ENCODE peak calls at places on chromosomes 1 and 21, in five cellular contexts. B is CD4-positive, alpha-beta T cell; G is heart left ventricle; K is cardiac fibroblast; J is MCF 10A. P is an unnamed sample.

GRCh38 chr1:93874025-93874651 is 4.9 kb downstream of the DNTTIP2 start:
- DNase-seq in B (no peak), G (no peak), K (peak; percentile 78), J (peak; percentile 36), P (no peak)

GRCh38 chr1:247115545-247115944 is 11.4 kb upstream of the ZNF669 start:
- DNase-seq in B (no peak), G (no peak), K (no peak), J (no peak), P (no peak)

GRCh38 chr1:36132029-36132428 is 7.0 kb upstream of the COL8A2 start:
- DNase-seq in B (no peak), G (no peak), K (no peak), J (no peak), P (no peak)

GRCh38 chr1:18735369-18735997 is 104.8 kb downstream of the PAX7 start:
- DNase-seq in B (no peak), G (no peak), K (no peak), J (no peak), P (no peak)

GRCh38 chr1:182392045-182393028 is 747 bp upstream of the GLUL start:
- DNase-seq in B (peak; percentile 4), G (peak; percentile 78), K (peak; percentile 54), J (no peak), P (no peak)

GRCh38 chr1:226135059-226135651 is 51.4 kb downstream of the ACBD3 start:
- DNase-seq in B (no peak), G (peak; percentile 49), K (peak; percentile 26), J (no peak), P (no peak)

GRCh38 chr1:119783354-119784126 is 14.8 kb upstream of the HMGCS2 start:
- DNase-seq in B (no peak), G (no peak), K (peak; percentile 12), J (peak; percentile 37), P (no peak)

GRCh38 chr1:234845097-234845660 is 235.2 kb upstream of the IRF2BP2 start:
- DNase-seq in B (peak; percentile 50), G (no peak), K (no peak), J (no peak), P (no peak)

GRCh38 chr1:23611601-23612327 is 52.5 kb upstream of the ID3 start:
- DNase-seq in B (peak; percentile 47), G (no peak), K (no peak), J (no peak), P (no peak)

GRCh38 chr1:111605553-111605952 is 14.0 kb upstream of the RAP1A start:
- DNase-seq in B (no peak), G (peak; percentile 78), K (peak; percentile 80), J (peak; percentile 42), P (peak; percentile 52)

GRCh38 chr1:59595774-59596173 is 219.0 kb upstream of the HOOK1 start:
- DNase-seq in B (no peak), G (no peak), K (peak; percentile 23), J (peak; percentile 5), P (no peak)

GRCh38 chr1:52674497-52675384 is 23.4 kb downstream of the COA7 start:
- DNase-seq in B (no peak), G (no peak), K (peak; percentile 32), J (no peak), P (no peak)

GRCh38 chr1:20551945-20552727 is at the start of gene FAM43B:
- DNase-seq in B (no peak), G (peak; percentile 88), K (peak; percentile 29), J (no peak), P (peak; percentile 49)

GRCh38 chr1:195637474-195637873 is 970.8 kb downstream of the KCNT2 start:
- DNase-seq in B (no peak), G (no peak), K (no peak), J (no peak), P (no peak)

GRCh38 chr1:43522776-43523480 is 7.8 kb upstream of the PTPRF start:
- DNase-seq in B (no peak), G (no peak), K (peak; percentile 90), J (peak; percentile 94), P (no peak)

GRCh38 chr1:37498872-37499617 is 15.5 kb downstream of the MEAF6 start:
- DNase-seq in B (no peak), G (peak; percentile 51), K (peak; percentile 76), J (peak; percentile 70), P (no peak)

GRCh38 chr1:40389871-40390560 is 16.5 kb downstream of the SMAP2 start:
- DNase-seq in B (no peak), G (no peak), K (peak; percentile 74), J (peak; percentile 50), P (peak; percentile 56)

GRCh38 chr1:156140879-156141707 is 12.3 kb upstream of the SEMA4A start:
- DNase-seq in B (peak; percentile 46), G (peak; percentile 57), K (no peak), J (no peak), P (no peak)

GRCh38 chr1:103516283-103516682 is 9.2 kb upstream of the RNPC3 start:
- DNase-seq in B (no peak), G (no peak), K (no peak), J (no peak), P (no peak)

GRCh38 chr1:218575856-218576255 is 230.7 kb downstream of the TGFB2 start:
- DNase-seq in B (no peak), G (no peak), K (no peak), J (no peak), P (no peak)

GRCh38 chr1:19405761-19406481 is 79.4 kb downstream of the CAPZB start:
- DNase-seq in B (no peak), G (no peak), K (no peak), J (no peak), P (no peak)

GRCh38 chr1:239587066-239587465 is 200.7 kb downstream of the CHRM3 start:
- DNase-seq in B (peak; percentile 11), G (no peak), K (no peak), J (no peak), P (no peak)

DNA sequence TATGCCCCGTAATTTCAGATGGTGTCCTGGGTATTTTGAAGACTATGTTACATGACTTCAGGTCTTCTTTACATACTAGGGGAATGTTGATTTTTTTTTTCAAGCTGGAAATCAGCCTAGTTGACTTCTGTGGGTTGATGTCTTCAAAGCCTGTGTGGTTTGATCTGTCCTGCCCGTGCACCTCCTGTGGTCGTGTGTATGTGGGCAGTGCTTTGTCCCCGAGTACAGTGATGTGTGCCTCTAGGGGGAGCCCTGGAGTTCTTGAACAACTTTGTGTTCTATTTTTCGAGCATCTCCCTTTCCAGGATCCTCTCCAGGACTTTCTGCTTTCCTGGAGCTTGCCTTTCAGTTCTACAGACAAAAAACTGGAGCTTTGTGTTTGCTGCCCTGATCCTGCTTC is 28.9 kb downstream of the OBSCN start:
- DNase-seq in B (no peak), G (peak; percentile 66), K (peak; percentile 65), J (peak; percentile 74), P (no peak)
- TF ChIP-seq CTCF in B (no peak), G (peak; percentile 57), K (peak; percentile 65), J (peak; percentile 59), P (peak; percentile 34)

GRCh38 chr1:54571803-54572202 is 23.8 kb downstream of the ACOT11 start:
- DNase-seq in B (no peak), G (no peak), K (peak; percentile 25), J (no peak), P (no peak)
- TF ChIP-seq CTCF in B (no peak), G (no peak), K (no peak), J (no peak), P (no peak)

GRCh38 chr21:41147096-41147978 is 20.6 kb upstream of the BACE2 start:
- DNase-seq in B (no peak), G (no peak), K (no peak), J (no peak), P (no peak)
- TF ChIP-seq CTCF in B (no peak), G (no peak), K (no peak), J (no peak), P (no peak)

DNA sequence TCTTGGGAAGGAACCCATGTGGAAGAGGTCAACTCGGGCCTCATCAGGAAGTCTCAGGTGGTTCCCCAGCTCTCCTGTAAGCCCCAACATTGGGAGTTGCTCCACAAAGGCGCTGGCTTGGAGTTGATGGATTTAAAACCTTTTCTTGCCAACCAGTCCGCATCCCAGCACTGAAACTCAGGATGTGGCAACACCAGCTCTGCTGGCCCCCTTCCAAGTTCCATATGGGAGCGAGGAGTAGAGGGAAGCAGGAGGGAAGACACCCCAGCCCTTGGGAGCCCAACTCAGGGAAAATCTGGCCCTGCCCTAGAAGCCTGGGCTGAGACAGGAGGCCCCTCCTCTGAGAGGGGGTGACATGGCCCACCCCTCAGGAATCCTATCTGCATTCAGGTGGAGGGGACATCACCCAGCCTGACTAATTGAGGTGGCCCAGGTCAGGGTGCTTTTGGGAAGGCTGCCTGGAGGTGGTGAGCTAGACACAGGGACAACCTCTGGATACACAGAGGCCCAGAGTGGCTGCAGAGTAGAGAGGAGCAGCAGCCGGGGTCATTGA is 33.1 kb upstream of the DMBX1 start:
- DNase-seq in B (no peak), G (no peak), K (no peak), J (peak; percentile 77), P (no peak)
- TF ChIP-seq CTCF in B (no peak), G (no peak), K (no peak), J (no peak), P (no peak)

DNA sequence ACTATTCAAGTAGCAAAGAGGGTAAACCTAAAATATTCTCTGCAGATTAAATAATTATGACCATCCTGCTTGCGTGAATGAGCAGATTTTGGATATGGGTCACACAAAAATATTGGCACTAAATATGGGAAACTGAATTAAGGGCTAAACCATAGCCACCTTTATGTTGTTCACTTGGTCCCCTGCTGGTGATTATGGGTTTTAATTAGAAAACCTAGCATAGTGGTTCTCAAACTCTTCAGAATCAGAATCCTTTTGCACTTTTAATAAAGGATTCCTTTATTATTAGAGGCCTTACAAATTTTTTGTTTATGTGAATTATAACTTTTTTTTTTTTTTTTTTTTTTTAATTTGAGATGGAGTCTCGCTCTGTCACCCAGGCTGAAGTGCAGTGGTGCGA is 38.5 kb upstream of the ZNHIT6 start:
- DNase-seq in B (no peak), G (no peak), K (no peak), J (no peak), P (no peak)
- TF ChIP-seq CTCF in B (no peak), G (no peak), K (no peak), J (no peak), P (no peak)

GRCh38 chr21:37087188-37087587 is 14.1 kb downstream of the TTC3 start:
- DNase-seq in B (no peak), G (no peak), K (peak; percentile 82), J (peak; percentile 69), P (peak; percentile 16)
- TF ChIP-seq CTCF in B (no peak), G (peak; percentile 43), K (peak; percentile 53), J (peak; percentile 28), P (peak; percentile 42)

DNA sequence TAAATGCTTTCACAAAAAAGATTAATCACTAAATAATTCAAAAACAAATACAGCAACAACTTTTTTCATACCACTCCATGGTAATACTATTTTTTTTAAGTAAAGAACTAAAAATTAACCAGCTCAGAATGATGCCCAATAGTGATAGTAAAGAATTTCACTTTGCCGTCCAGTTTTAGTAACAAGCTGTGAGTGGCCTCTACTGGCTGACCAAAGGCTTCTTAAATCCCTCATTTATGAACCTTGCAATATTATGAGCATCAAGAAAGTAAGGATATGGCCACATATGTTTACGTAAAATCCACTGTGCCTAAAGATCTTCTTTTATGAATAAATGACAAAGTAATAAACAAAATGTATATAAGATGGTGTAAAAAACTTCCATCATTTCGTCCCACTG is 108.6 kb downstream of the GPATCH2 start:
- DNase-seq in B (no peak), G (no peak), K (no peak), J (no peak), P (no peak)
- TF ChIP-seq CTCF in B (no peak), G (peak; percentile 45), K (no peak), J (no peak), P (no peak)

GRCh38 chr21:29534448-29534847 is 235.7 kb downstream of the BACH1 start:
- DNase-seq in B (no peak), G (no peak), K (no peak), J (no peak), P (no peak)
- TF ChIP-seq CTCF in B (no peak), G (no peak), K (no peak), J (no peak), P (no peak)

P was measured in gastrocnemius medialis.